ENCODE peak calls at places on chromosomes 16 and 17, in five cellular contexts. I is fibroblast of lung; N is H9; Q is CD4-positive, alpha-beta T cell; U is GM23338. R is an unnamed sample.

GRCh38 chr17:63848834-63849689 is 6.6 kb upstream of the SMARCD2 start:
- DNase-seq in N (peak), U (peak), Q (peak), I (peak), R (peak)

GRCh38 chr17:30905742-30906100 is 317 bp downstream of the TEFM start:
- DNase-seq in I (no peak), Q (no peak), N (peak), U (peak), R (peak)

GRCh38 chr17:6648181-6648580 is 3.2 kb downstream of the MED31 start:
- DNase-seq in U (peak), I (no peak), N (no peak), Q (no peak), R (no peak)

GRCh38 chr16:87657621-87658192 is 55.4 kb downstream of the JPH3 start:
- DNase-seq in U (peak), Q (no peak), N (peak), I (peak), R (no peak)

GRCh38 chr17:28335959-28336871 is 654 bp downstream of the TNFAIP1 start:
- DNase-seq in Q (no peak), I (peak), N (peak), U (peak), R (peak)

GRCh38 chr16:80084614-80085013 is 456.2 kb upstream of the DYNLRB2 start:
- DNase-seq in Q (no peak), U (peak), I (peak), N (peak), R (peak)

GRCh38 chr17:32958418-32958817 is 30.5 kb downstream of the TMEM98 start:
- DNase-seq in Q (no peak), N (no peak), I (no peak), U (no peak), R (no peak)

GRCh38 chr16:50611332-50611934 is 63.2 kb downstream of the NKD1 start:
- DNase-seq in Q (no peak), U (no peak), I (peak), N (no peak), R (no peak)

GRCh38 chr17:2042355-2042929 is 620 bp downstream of the OVCA2 start:
- DNase-seq in Q (no peak), I (no peak), N (peak), U (peak), R (peak)
- TF ChIP-seq CTCF in Q (no peak), I (peak), N (no peak), U (no peak), R (peak)

GRCh38 chr16:73047536-73048291 is at the start of gene ZFHX3:
- DNase-seq in I (peak), N (peak), U (peak), Q (no peak), R (peak)
- TF ChIP-seq CTCF in I (peak), N (no peak), U (no peak), Q (no peak), R (no peak)

DNA sequence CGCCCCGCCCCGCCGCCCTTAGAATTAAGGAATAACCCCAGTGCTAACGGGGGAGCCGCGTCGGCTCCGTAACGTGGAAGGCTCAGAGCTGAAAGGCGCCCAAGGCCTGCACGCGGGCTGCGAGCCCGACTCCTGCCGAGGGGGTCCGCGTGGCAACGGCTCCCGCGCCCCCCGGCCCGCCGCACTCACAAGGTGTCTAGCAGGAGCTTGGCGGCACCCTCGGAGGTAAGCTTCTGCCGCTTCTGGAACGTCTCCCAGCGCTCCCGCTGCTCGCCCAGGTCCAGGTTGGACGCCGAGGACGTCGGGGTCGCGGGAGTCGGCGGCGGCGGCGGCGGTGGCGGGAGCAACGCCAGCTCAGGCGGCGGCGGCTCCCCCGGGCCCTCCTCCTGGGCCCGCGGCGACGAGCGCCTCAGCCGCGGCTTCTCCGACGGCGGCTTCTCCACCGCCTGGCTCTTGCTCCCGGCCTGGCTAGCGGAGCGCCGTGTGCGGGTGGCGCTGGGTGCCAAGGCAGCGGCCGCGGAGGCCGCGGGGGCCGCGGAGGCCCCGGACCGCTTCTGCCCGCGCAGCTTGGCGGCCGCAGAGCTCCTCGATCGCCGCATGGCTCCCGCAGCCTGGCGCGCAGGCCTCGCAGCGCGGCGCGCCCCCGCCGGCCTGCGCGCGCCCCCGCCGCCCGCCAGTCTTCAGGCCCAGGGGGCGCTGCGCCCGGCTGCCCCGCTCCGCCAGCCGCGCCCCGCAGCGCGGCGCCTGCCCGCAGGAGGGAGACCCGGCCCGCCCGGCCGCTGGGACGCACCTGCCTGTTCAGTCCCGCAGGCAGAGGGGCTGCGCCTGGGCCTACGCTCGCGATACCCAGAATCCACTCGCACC is at the start of gene CENPV:
- DNase-seq in I (peak), Q (peak), U (peak), N (peak), R (peak)
- TF ChIP-seq CTCF in I (no peak), Q (no peak), U (no peak), N (no peak), R (no peak)

GRCh38 chr16:8920676-8921625 is 38.8 kb downstream of the LITAFD start:
- DNase-seq in U (no peak), Q (no peak), N (no peak), I (peak), R (no peak)

GRCh38 chr16:8923199-8923598 is 40.5 kb downstream of the USP7 start:
- DNase-seq in Q (no peak), U (no peak), I (no peak), N (no peak), R (no peak)

GRCh38 chr16:8919089-8919933 is 37.2 kb downstream of the LITAFD start:
- DNase-seq in I (no peak), U (no peak), N (no peak), Q (no peak), R (no peak)

GRCh38 chr16:8921626-8921984 is 39.5 kb downstream of the LITAFD start:
- DNase-seq in U (no peak), Q (no peak), N (no peak), I (no peak), R (no peak)

DNA sequence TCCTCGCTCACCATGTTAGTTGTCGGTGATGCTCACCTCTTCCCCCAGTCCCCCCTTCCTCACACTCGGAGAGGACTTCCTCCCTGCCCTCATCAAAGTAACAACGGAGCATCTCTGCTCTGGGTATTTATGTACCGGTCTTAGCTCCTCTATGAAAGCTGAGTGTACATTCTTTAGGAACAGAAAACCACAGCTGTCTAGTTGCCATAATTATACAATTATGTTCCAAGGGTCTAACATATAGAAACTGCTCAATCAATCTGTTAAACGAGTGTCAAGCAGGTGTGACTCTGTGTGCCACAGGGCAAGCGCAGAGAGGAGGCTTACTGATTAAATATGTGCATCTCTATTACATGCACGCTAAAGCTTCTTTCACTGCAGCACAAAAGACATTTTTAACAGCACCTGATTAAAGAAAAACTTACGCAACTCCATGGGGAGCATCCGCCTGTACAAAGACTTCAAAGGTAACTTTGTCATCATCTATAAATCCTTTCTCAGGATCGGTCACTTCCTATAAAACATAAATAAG is 37.8 kb downstream of the LITAFD start:
- DNase-seq in N (no peak), I (no peak), Q (no peak), U (no peak), R (no peak)
- TF ChIP-seq CTCF in N (no peak), I (no peak), Q (no peak), U (no peak), R (no peak)

R was measured in nephron progenitor cell.